ENCODE peak calls at places on chromosomes 12 and 14, in seven cellular contexts. R is right atrium auricular region, T is testis, N is upper lobe of right lung, G is lower lobe of right lung, O is sigmoid colon, W is heart left ventricle. H is an unnamed sample. For H3K4me1, the result is how much of the 10 kb centered on the place peaks cover.

GRCh38 chr12:109732321-109733305 is 19.0 kb downstream of the FAM222A start:
- DNase-seq in G (peak), O (peak), T (peak), R (no peak), N (peak), W (peak), H (peak)

GRCh38 chr14:62667515-62667914 is 377.7 kb downstream of the KCNH5 start:
- DNase-seq in T (no peak), R (no peak), O (no peak), W (no peak), G (no peak), N (no peak), H (no peak)

GRCh38 chr14:50342211-50343080 is 30.3 kb downstream of the DMAC2L start:
- DNase-seq in G (peak), T (peak), O (peak), W (peak), R (peak), N (no peak), H (peak)

GRCh38 chr14:73824116-73824515 is 27.5 kb upstream of the PTGR2 start:
- DNase-seq in R (no peak), T (no peak), W (no peak), O (no peak), N (no peak), G (no peak), H (no peak)

GRCh38 chr14:32727827-32728226 is 210.9 kb upstream of the NPAS3 start:
- DNase-seq in T (no peak), N (no peak), R (no peak), W (no peak), O (no peak), G (no peak), H (no peak)

GRCh38 chr12:116414891-116415290 is 137.4 kb upstream of the MED13L start:
- DNase-seq in G (no peak), N (no peak), R (no peak), T (no peak), W (no peak), O (no peak), H (no peak)

GRCh38 chr14:104591031-104591430 is 11.5 kb downstream of the C14orf180 start:
- DNase-seq in O (no peak), N (no peak), G (no peak), R (no peak), T (no peak), W (peak), H (no peak)

GRCh38 chr12:27817761-27818160 is 37.7 kb upstream of the MANSC4 start:
- DNase-seq in N (no peak), T (no peak), W (no peak), R (no peak), G (no peak), O (no peak), H (no peak)

GRCh38 chr14:75003250-75004027 is 718 bp downstream of the EIF2B2 start:
- DNase-seq in W (no peak), T (no peak), R (no peak), O (no peak), N (no peak), G (no peak), H (no peak)

GRCh38 chr12:459430-460258 is at the start of gene B4GALNT3:
- DNase-seq in N (peak), W (peak), T (peak), R (peak), O (no peak), G (peak), H (peak)

GRCh38 chr14:80356413-80356812 is 145.1 kb upstream of the DIO2 start:
- DNase-seq in G (no peak), T (peak), R (no peak), W (no peak), O (no peak), N (no peak), H (no peak)

GRCh38 chr14:54781080-54781479 is 121.5 kb downstream of the GCH1 start:
- DNase-seq in G (no peak), R (no peak), O (no peak), T (no peak), W (no peak), N (no peak), H (no peak)
- H3K4me1 ChIP-seq in G (under half), R (half or more), O (under half), T (under half), W (under half), N (under half), H (under half)

DNA sequence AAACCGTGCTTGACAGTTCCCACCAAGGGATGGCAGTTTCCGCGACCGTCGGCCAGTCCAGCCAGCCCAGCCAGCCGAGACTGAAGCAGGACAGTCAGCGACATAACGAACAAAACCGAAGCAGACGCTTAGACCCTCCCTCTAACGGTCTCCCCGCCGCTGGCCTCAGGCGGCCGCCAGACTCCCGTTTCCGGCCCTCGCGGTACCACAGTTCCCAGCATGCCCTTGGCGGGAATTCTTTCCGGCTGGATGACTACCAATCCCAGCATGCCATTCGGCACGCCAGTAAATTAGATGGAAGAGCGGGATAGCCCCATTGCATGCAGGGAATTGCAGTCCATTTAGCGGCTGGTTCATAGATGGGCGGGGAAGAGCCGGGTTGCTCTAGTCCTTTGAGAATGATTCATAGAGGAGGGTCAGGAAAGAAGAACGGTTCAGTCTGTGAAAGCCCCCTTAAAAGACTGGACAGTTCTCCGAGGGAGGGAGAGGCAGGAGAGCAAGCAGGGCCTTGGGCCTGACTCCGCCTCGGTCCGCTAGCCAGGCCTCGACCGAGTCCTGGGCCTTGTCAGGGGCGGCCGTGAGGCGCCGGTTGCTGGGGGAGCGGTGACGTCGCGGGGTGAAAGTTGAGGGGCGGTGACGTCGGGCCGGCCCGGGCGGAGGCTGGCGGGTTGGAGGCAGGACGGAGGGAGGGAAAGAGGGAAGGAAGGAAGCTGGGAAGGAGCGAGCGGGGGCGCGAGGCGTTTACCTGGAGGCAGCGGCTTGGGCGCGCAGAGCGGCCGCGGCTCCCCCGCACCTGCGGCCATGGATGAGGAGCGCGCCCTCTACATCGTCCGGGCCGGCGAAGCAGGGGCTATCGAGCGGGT is at the start of gene RIC8B:
- DNase-seq in W (peak), G (peak), T (peak), R (peak), N (peak), O (peak), H (peak)
- TF ChIP-seq CTCF in W (no peak), G (no peak), T (no peak), R (peak), N (no peak), O (no peak), H (no peak)

GRCh38 chr12:50615534-50616296 is 110.9 kb downstream of the DIP2B start:
- DNase-seq in W (no peak), R (no peak), N (no peak), T (no peak), O (no peak), G (no peak), H (no peak)
- H3K4me1 ChIP-seq in W (under half), R (under half), N (under half), T (under half), O (half or more), G (under half), H (under half)

DNA sequence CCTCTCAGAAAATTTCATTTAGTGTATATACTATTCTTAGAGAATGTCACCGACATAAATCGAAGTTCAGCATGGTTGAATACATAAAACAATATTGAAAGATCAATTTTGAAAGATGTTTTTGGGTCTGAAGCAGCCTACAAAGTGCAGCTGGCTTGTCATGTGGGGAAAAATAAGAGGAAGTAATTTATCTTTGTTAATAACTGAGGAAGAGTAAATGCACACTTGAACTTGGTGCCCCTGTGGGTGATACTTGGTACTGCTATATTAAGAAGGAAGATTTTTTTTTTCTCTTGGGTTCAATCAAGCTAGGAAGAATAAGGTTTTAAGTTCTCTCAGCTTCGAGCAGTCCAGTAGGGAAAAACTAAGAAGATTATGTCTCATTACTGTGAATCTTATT is 661.3 kb downstream of the RPL10L start:
- DNase-seq in G (no peak), T (no peak), O (no peak), R (no peak), N (no peak), W (no peak), H (no peak)
- TF ChIP-seq CTCF in G (no peak), T (no peak), O (peak), R (peak), N (peak), W (no peak), H (peak)

GRCh38 chr12:57148469-57149308 is 1.3 kb upstream of the LRP1-AS start:
- DNase-seq in G (peak), O (peak), W (peak), R (peak), N (peak), T (peak), H (peak)
- H3K4me1 ChIP-seq in G (half or more), O (half or more), W (under half), R (half or more), N (half or more), T (half or more), H (half or more)

H was measured in adrenal gland.